ENCODE peak calls at places on chromosome 20, in four cellular contexts. One of them, this sample, is unnamed.

GRCh38 chr20:37656945-37657344 is 36.9 kb upstream of the CTNNBL1 start:
- DNase-seq in fibroblast of the aortic adventitia: no peak
- DNase-seq in cardiac fibroblast: no peak
- DNase-seq in foreskin fibroblast: no peak
- DNase-seq in this sample: no peak

GRCh38 chr20:57211949-57212889 is 54.2 kb downstream of the BMP7 start:
- DNase-seq in fibroblast of the aortic adventitia: peak
- DNase-seq in cardiac fibroblast: peak
- DNase-seq in foreskin fibroblast: peak
- DNase-seq in this sample: peak

GRCh38 chr20:62219992-62220665 is at the start of gene HRH3:
- DNase-seq in fibroblast of the aortic adventitia: no peak
- DNase-seq in cardiac fibroblast: no peak
- DNase-seq in foreskin fibroblast: peak
- DNase-seq in this sample: peak

GRCh38 chr20:46270977-46271744 is 37.1 kb downstream of the CDH22 start:
- DNase-seq in fibroblast of the aortic adventitia: no peak
- DNase-seq in cardiac fibroblast: no peak
- DNase-seq in foreskin fibroblast: no peak
- DNase-seq in this sample: no peak

GRCh38 chr20:45405566-45406259 is 2.4 kb upstream of the DBNDD2 start:
- DNase-seq in fibroblast of the aortic adventitia: peak
- DNase-seq in cardiac fibroblast: peak
- DNase-seq in foreskin fibroblast: peak
- DNase-seq in this sample: peak

GRCh38 chr20:19828233-19828632 is 70.2 kb downstream of the RIN2 start:
- DNase-seq in fibroblast of the aortic adventitia: no peak
- DNase-seq in cardiac fibroblast: peak
- DNase-seq in foreskin fibroblast: peak
- DNase-seq in this sample: peak

GRCh38 chr20:2873747-2874041 is 413 bp downstream of the PTPRA start:
- DNase-seq in fibroblast of the aortic adventitia: peak
- DNase-seq in cardiac fibroblast: peak
- DNase-seq in foreskin fibroblast: no peak
- DNase-seq in this sample: peak

GRCh38 chr20:42005211-42005610 is 387.0 kb upstream of the CHD6 start:
- DNase-seq in fibroblast of the aortic adventitia: no peak
- DNase-seq in cardiac fibroblast: no peak
- DNase-seq in foreskin fibroblast: no peak
- DNase-seq in this sample: no peak

GRCh38 chr20:50691585-50692552 is 527 bp upstream of the RIPOR3 start:
- DNase-seq in fibroblast of the aortic adventitia: peak
- DNase-seq in cardiac fibroblast: peak
- DNase-seq in foreskin fibroblast: peak
- DNase-seq in this sample: peak

GRCh38 chr20:60491261-60491660 is 533.0 kb downstream of the CDH26 start:
- DNase-seq in fibroblast of the aortic adventitia: no peak
- DNase-seq in cardiac fibroblast: no peak
- DNase-seq in foreskin fibroblast: no peak
- DNase-seq in this sample: no peak

GRCh38 chr20:51481311-51481997 is 61.1 kb downstream of the NFATC2 start:
- DNase-seq in fibroblast of the aortic adventitia: no peak
- DNase-seq in cardiac fibroblast: no peak
- DNase-seq in foreskin fibroblast: no peak
- DNase-seq in this sample: no peak

GRCh38 chr20:15546624-15547023 is 1026.6 kb downstream of the KIF16B start:
- DNase-seq in fibroblast of the aortic adventitia: no peak
- DNase-seq in cardiac fibroblast: no peak
- DNase-seq in foreskin fibroblast: no peak
- DNase-seq in this sample: no peak

GRCh38 chr20:22579119-22579427 is 5.3 kb downstream of the FOXA2 start:
- DNase-seq in fibroblast of the aortic adventitia: no peak
- DNase-seq in cardiac fibroblast: no peak
- DNase-seq in foreskin fibroblast: no peak
- DNase-seq in this sample: no peak

GRCh38 chr20:25120920-25121319 is 39.0 kb upstream of the VSX1 start:
- DNase-seq in fibroblast of the aortic adventitia: no peak
- DNase-seq in cardiac fibroblast: no peak
- DNase-seq in foreskin fibroblast: no peak
- DNase-seq in this sample: no peak

GRCh38 chr20:19849341-19850189 is 91.5 kb downstream of the RIN2 start:
- DNase-seq in fibroblast of the aortic adventitia: peak
- DNase-seq in cardiac fibroblast: no peak
- DNase-seq in foreskin fibroblast: no peak
- DNase-seq in this sample: peak

GRCh38 chr20:16761305-16761829 is 13.2 kb downstream of the OTOR start:
- DNase-seq in fibroblast of the aortic adventitia: peak
- DNase-seq in cardiac fibroblast: peak
- DNase-seq in foreskin fibroblast: peak
- DNase-seq in this sample: peak

GRCh38 chr20:53643031-53643832 is 49.6 kb upstream of the ZNF217 start:
- DNase-seq in fibroblast of the aortic adventitia: peak
- DNase-seq in cardiac fibroblast: peak
- DNase-seq in foreskin fibroblast: peak
- DNase-seq in this sample: peak

GRCh38 chr20:50279988-50280850 is 89.6 kb downstream of the CEBPB start:
- DNase-seq in fibroblast of the aortic adventitia: no peak
- DNase-seq in cardiac fibroblast: no peak
- DNase-seq in foreskin fibroblast: no peak
- DNase-seq in this sample: no peak

GRCh38 chr20:53974785-53975555 is 95.4 kb downstream of the BCAS1 start:
- DNase-seq in fibroblast of the aortic adventitia: no peak
- DNase-seq in cardiac fibroblast: no peak
- DNase-seq in foreskin fibroblast: no peak
- DNase-seq in this sample: no peak

GRCh38 chr20:45998761-45999160 is 9.9 kb upstream of the MMP9 start:
- DNase-seq in fibroblast of the aortic adventitia: no peak
- DNase-seq in cardiac fibroblast: no peak
- DNase-seq in foreskin fibroblast: no peak
- DNase-seq in this sample: no peak

GRCh38 chr20:37205130-37205529 is 25.8 kb upstream of the MROH8 start:
- DNase-seq in fibroblast of the aortic adventitia: no peak
- DNase-seq in cardiac fibroblast: no peak
- DNase-seq in foreskin fibroblast: no peak
- DNase-seq in this sample: no peak

GRCh38 chr20:26208296-26209091 is 511.8 kb upstream of the ZNF337 start:
- DNase-seq in fibroblast of the aortic adventitia: no peak
- DNase-seq in cardiac fibroblast: no peak
- DNase-seq in foreskin fibroblast: peak
- DNase-seq in this sample: peak

GRCh38 chr20:23874747-23875146 is 4.8 kb downstream of the CST5 start:
- DNase-seq in fibroblast of the aortic adventitia: no peak
- DNase-seq in cardiac fibroblast: peak
- DNase-seq in foreskin fibroblast: no peak
- DNase-seq in this sample: no peak

GRCh38 chr20:37973059-37973910 is 60.0 kb downstream of the TTI1 start:
- DNase-seq in fibroblast of the aortic adventitia: no peak
- DNase-seq in cardiac fibroblast: no peak
- DNase-seq in foreskin fibroblast: no peak
- DNase-seq in this sample: no peak

GRCh38 chr20:46746972-46747371 is 37.5 kb downstream of the SLC2A10 start:
- DNase-seq in fibroblast of the aortic adventitia: peak
- DNase-seq in cardiac fibroblast: peak
- DNase-seq in foreskin fibroblast: peak
- DNase-seq in this sample: no peak

GRCh38 chr20:23881371-23881770 is 1.8 kb upstream of the CST5 start:
- DNase-seq in fibroblast of the aortic adventitia: no peak
- DNase-seq in cardiac fibroblast: no peak
- DNase-seq in foreskin fibroblast: no peak
- DNase-seq in this sample: no peak

GRCh38 chr20:31835977-31836852 is 9.2 kb downstream of the FOXS1 start:
- DNase-seq in fibroblast of the aortic adventitia: peak
- DNase-seq in cardiac fibroblast: peak
- DNase-seq in foreskin fibroblast: peak
- DNase-seq in this sample: peak

GRCh38 chr20:47432251-47433210 is 69.2 kb upstream of the NCOA3 start:
- DNase-seq in fibroblast of the aortic adventitia: no peak
- DNase-seq in cardiac fibroblast: peak
- DNase-seq in foreskin fibroblast: peak
- DNase-seq in this sample: peak

GRCh38 chr20:36145877-36146707 is 8.4 kb upstream of the EPB41L1 start:
- DNase-seq in fibroblast of the aortic adventitia: peak
- DNase-seq in cardiac fibroblast: no peak
- DNase-seq in foreskin fibroblast: no peak
- DNase-seq in this sample: peak

GRCh38 chr20:25280051-25280573 is 32.2 kb downstream of the PYGB start:
- DNase-seq in fibroblast of the aortic adventitia: no peak
- DNase-seq in cardiac fibroblast: no peak
- DNase-seq in foreskin fibroblast: no peak
- DNase-seq in this sample: no peak

GRCh38 chr20:38304845-38305447 is 990 bp downstream of the BPI start:
- DNase-seq in fibroblast of the aortic adventitia: peak
- DNase-seq in cardiac fibroblast: peak
- DNase-seq in foreskin fibroblast: peak
- DNase-seq in this sample: peak

GRCh38 chr20:8568068-8568467 is 436.0 kb downstream of the PLCB1 start:
- DNase-seq in fibroblast of the aortic adventitia: peak
- DNase-seq in cardiac fibroblast: peak
- DNase-seq in foreskin fibroblast: peak
- DNase-seq in this sample: peak

GRCh38 chr20:46253391-46253790 is 54.9 kb downstream of the CDH22 start:
- DNase-seq in fibroblast of the aortic adventitia: no peak
- DNase-seq in cardiac fibroblast: no peak
- DNase-seq in foreskin fibroblast: peak
- DNase-seq in this sample: no peak

GRCh38 chr20:56572178-56572577 is 39.1 kb downstream of the FAM209B start:
- DNase-seq in fibroblast of the aortic adventitia: no peak
- DNase-seq in cardiac fibroblast: peak
- DNase-seq in foreskin fibroblast: no peak
- DNase-seq in this sample: no peak

GRCh38 chr20:64038252-64038578 is 2.2 kb downstream of the C20orf204 start:
- DNase-seq in fibroblast of the aortic adventitia: no peak
- DNase-seq in cardiac fibroblast: no peak
- DNase-seq in foreskin fibroblast: no peak
- DNase-seq in this sample: no peak

GRCh38 chr20:64039293-64040160 is 3.5 kb downstream of the C20orf204 start:
- DNase-seq in fibroblast of the aortic adventitia: no peak
- DNase-seq in cardiac fibroblast: no peak
- DNase-seq in foreskin fibroblast: no peak
- DNase-seq in this sample: no peak

GRCh38 chr20:64037199-64037497 is 1.2 kb downstream of the C20orf204 start:
- DNase-seq in fibroblast of the aortic adventitia: no peak
- DNase-seq in cardiac fibroblast: no peak
- DNase-seq in foreskin fibroblast: no peak
- DNase-seq in this sample: no peak

GRCh38 chr20:64037498-64038213 is 1.7 kb downstream of the C20orf204 start:
- DNase-seq in fibroblast of the aortic adventitia: no peak
- DNase-seq in cardiac fibroblast: no peak
- DNase-seq in foreskin fibroblast: no peak
- DNase-seq in this sample: no peak

GRCh38 chr20:64038579-64039292 is 2.8 kb downstream of the C20orf204 start:
- DNase-seq in fibroblast of the aortic adventitia: peak
- DNase-seq in cardiac fibroblast: peak
- DNase-seq in foreskin fibroblast: peak
- DNase-seq in this sample: peak
- H3K4me3 ChIP-seq in fibroblast of the aortic adventitia: peak
- H3K4me3 ChIP-seq in cardiac fibroblast: peak
- H3K4me3 ChIP-seq in foreskin fibroblast: peak
- H3K4me3 ChIP-seq in this sample: peak

GRCh38 chr20:35002426-35003210 is 47.0 kb downstream of the MYH7B start:
- DNase-seq in fibroblast of the aortic adventitia: no peak
- DNase-seq in cardiac fibroblast: no peak
- DNase-seq in foreskin fibroblast: no peak
- DNase-seq in this sample: no peak
- TF ChIP-seq CTCF in fibroblast of the aortic adventitia: no peak
- TF ChIP-seq CTCF in cardiac fibroblast: no peak
- TF ChIP-seq CTCF in foreskin fibroblast: no peak
- TF ChIP-seq CTCF in this sample: no peak

GRCh38 chr20:59001068-59001448 is 6.0 kb downstream of the CTSZ start:
- DNase-seq in fibroblast of the aortic adventitia: no peak
- DNase-seq in cardiac fibroblast: no peak
- DNase-seq in foreskin fibroblast: no peak
- DNase-seq in this sample: no peak

GRCh38 chr20:58998656-58999055 is 8.4 kb downstream of the CTSZ start:
- DNase-seq in fibroblast of the aortic adventitia: no peak
- DNase-seq in cardiac fibroblast: no peak
- DNase-seq in foreskin fibroblast: no peak
- DNase-seq in this sample: no peak

GRCh38 chr20:59002388-59002787 is 4.7 kb downstream of the CTSZ start:
- DNase-seq in fibroblast of the aortic adventitia: no peak
- DNase-seq in cardiac fibroblast: no peak
- DNase-seq in foreskin fibroblast: no peak
- DNase-seq in this sample: no peak

GRCh38 chr20:59001449-59002171 is 5.4 kb downstream of the CTSZ start:
- DNase-seq in fibroblast of the aortic adventitia: no peak
- DNase-seq in cardiac fibroblast: no peak
- DNase-seq in foreskin fibroblast: no peak
- DNase-seq in this sample: no peak

GRCh38 chr20:59000326-59000725 is 6.7 kb downstream of the CTSZ start:
- DNase-seq in fibroblast of the aortic adventitia: no peak
- DNase-seq in cardiac fibroblast: no peak
- DNase-seq in foreskin fibroblast: no peak
- DNase-seq in this sample: no peak
- H3K4me3 ChIP-seq in fibroblast of the aortic adventitia: no peak
- H3K4me3 ChIP-seq in cardiac fibroblast: no peak
- H3K4me3 ChIP-seq in foreskin fibroblast: no peak
- H3K4me3 ChIP-seq in this sample: no peak

DNA sequence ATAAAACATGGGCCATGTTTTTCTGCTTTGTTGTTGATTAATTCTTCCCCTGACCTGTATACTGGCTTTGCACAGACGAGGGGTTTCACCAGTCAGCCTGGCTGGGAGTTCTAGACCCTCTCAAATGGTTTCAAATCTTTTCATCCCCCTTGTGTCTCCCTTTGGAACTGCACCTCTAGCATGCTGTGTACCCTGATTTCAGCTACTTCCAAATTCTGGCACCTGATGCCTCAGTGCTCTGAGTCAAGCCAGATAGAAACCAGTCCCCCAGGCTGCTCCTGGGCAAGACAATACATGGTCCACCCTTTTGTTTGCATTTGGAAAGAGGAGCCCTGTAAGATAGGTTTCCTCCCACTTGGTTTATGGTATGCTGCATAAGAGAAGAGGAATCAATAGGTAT is 290.2 kb downstream of the BTBD3 start:
- DNase-seq in fibroblast of the aortic adventitia: peak
- DNase-seq in cardiac fibroblast: peak
- DNase-seq in foreskin fibroblast: peak
- DNase-seq in this sample: peak
- TF ChIP-seq CTCF in fibroblast of the aortic adventitia: peak
- TF ChIP-seq CTCF in cardiac fibroblast: peak
- TF ChIP-seq CTCF in foreskin fibroblast: peak
- TF ChIP-seq CTCF in this sample: peak

GRCh38 chr20:32914031-32914430 is 55.3 kb downstream of the EFCAB8 start:
- DNase-seq in fibroblast of the aortic adventitia: no peak
- DNase-seq in cardiac fibroblast: no peak
- DNase-seq in foreskin fibroblast: no peak
- DNase-seq in this sample: no peak

GRCh38 chr20:32911355-32911754 is 52.6 kb downstream of the EFCAB8 start:
- DNase-seq in fibroblast of the aortic adventitia: no peak
- DNase-seq in cardiac fibroblast: no peak
- DNase-seq in foreskin fibroblast: no peak
- DNase-seq in this sample: no peak

GRCh38 chr20:32909896-32910571 is 51.3 kb downstream of the EFCAB8 start:
- DNase-seq in fibroblast of the aortic adventitia: no peak
- DNase-seq in cardiac fibroblast: no peak
- DNase-seq in foreskin fibroblast: no peak
- DNase-seq in this sample: no peak

GRCh38 chr20:32909451-32909850 is 50.7 kb downstream of the EFCAB8 start:
- DNase-seq in fibroblast of the aortic adventitia: no peak
- DNase-seq in cardiac fibroblast: no peak
- DNase-seq in foreskin fibroblast: no peak
- DNase-seq in this sample: no peak

GRCh38 chr20:32912688-32913087 is 54.0 kb downstream of the EFCAB8 start:
- DNase-seq in fibroblast of the aortic adventitia: no peak
- DNase-seq in cardiac fibroblast: peak
- DNase-seq in foreskin fibroblast: no peak
- DNase-seq in this sample: no peak
- H3K4me3 ChIP-seq in fibroblast of the aortic adventitia: no peak
- H3K4me3 ChIP-seq in cardiac fibroblast: no peak
- H3K4me3 ChIP-seq in foreskin fibroblast: no peak
- H3K4me3 ChIP-seq in this sample: no peak

This sample was measured in fibroblast of villous mesenchyme.